ENCODE peak calls at places on chromosomes 3 and 15, in seven cellular contexts. G, Z, E, L, C, N and J are unnamed samples.

GRCh38 chr15:51580982-51581381 is 41.6 kb downstream of the DMXL2 start:
- DNase-seq in G (no peak), E (no peak), Z (no peak), C (no peak), N (no peak), L (no peak), J (no peak)

GRCh38 chr3:58578873-58579272 is 1.7 kb upstream of the FAM107A start:
- DNase-seq in G (no peak), Z (no peak), E (no peak), C (no peak), L (no peak), N (no peak), J (no peak)

GRCh38 chr3:194231840-194232832 is 96.2 kb downstream of the HES1 start:
- DNase-seq in G (no peak), E (no peak), C (no peak), N (no peak), L (no peak), Z (no peak), J (no peak)

GRCh38 chr15:64906402-64906801 is 5.3 kb upstream of the ANKDD1A start:
- DNase-seq in N (no peak), G (no peak), Z (no peak), L (no peak), C (no peak), E (no peak), J (no peak)

GRCh38 chr3:185680216-185680615 is 94.1 kb downstream of the SENP2 start:
- DNase-seq in N (no peak), G (no peak), Z (no peak), C (no peak), E (no peak), L (no peak), J (no peak)

GRCh38 chr3:130014526-130014925 is 40.0 kb downstream of the TRH start:
- DNase-seq in N (no peak), G (no peak), C (no peak), L (no peak), E (no peak), Z (no peak), J (no peak)

GRCh38 chr3:49703443-49703927 is 14.1 kb downstream of the RNF123 start:
- DNase-seq in E (peak; percentile 82), C (peak; percentile 71), G (peak; percentile 55), N (peak; percentile 86), Z (peak; percentile 73), L (peak; percentile 21), J (peak; percentile 22)

GRCh38 chr3:183085634-183086390 is 13.5 kb downstream of the MCCC1 start:
- DNase-seq in C (peak; percentile 59), G (no peak), Z (no peak), N (peak; percentile 28), E (peak; percentile 71), L (no peak), J (no peak)

GRCh38 chr15:74635228-74635627 is 19.6 kb downstream of the CLK3 start:
- DNase-seq in C (peak; percentile 70), E (peak; percentile 71), N (peak; percentile 83), G (peak; percentile 43), Z (peak; percentile 52), L (peak; percentile 34), J (no peak)

GRCh38 chr15:101185336-101185735 is 66.5 kb downstream of the CHSY1 start:
- DNase-seq in N (no peak), G (no peak), Z (no peak), C (no peak), E (no peak), L (no peak), J (no peak)

GRCh38 chr3:6528951-6529350 is 332.0 kb upstream of the GRM7 start:
- DNase-seq in L (no peak), Z (no peak), G (no peak), C (no peak), E (no peak), N (no peak), J (peak; percentile 15)

GRCh38 chr3:112111785-112112402 is 21.2 kb downstream of the GCSAM start:
- DNase-seq in N (peak; percentile 74), G (peak; percentile 66), Z (no peak), E (peak; percentile 61), L (peak; percentile 11), C (peak; percentile 61), J (peak; percentile 46)

GRCh38 chr3:72015463-72015862 is 230.5 kb upstream of the PROK2 start:
- DNase-seq in Z (no peak), E (no peak), G (no peak), N (no peak), L (no peak), C (no peak), J (no peak)

GRCh38 chr15:29864501-29864900 is 42.2 kb upstream of the TJP1 start:
- DNase-seq in C (no peak), E (no peak), L (no peak), G (no peak), Z (no peak), N (no peak), J (no peak)

GRCh38 chr3:167467848-167468611 is 5.8 kb downstream of the SERPINI2 start:
- DNase-seq in G (no peak), Z (no peak), L (no peak), E (no peak), N (no peak), C (no peak), J (no peak)